ENCODE peak calls at places on chromosomes 1 and 21, in seven cellular contexts. One of them, this sample, is unnamed.

GRCh38 chr1:20633190-20634064 is at the start of gene PINK1:
- DNase-seq in ELR: peak; percentile 77
- DNase-seq in heart left ventricle: peak; percentile 84
- DNase-seq in AG10803: peak; percentile 54
- DNase-seq in T-helper 1 cell: peak; percentile 81
- DNase-seq in erythroblast: peak; percentile 92
- DNase-seq in CD8-positive, alpha-beta T cell: peak; percentile 74
- DNase-seq in this sample: peak; percentile 72

GRCh38 chr1:30183895-30184294 is 539.5 kb downstream of the MATN1 start:
- DNase-seq in ELR: no peak
- DNase-seq in heart left ventricle: no peak
- DNase-seq in AG10803: no peak
- DNase-seq in T-helper 1 cell: no peak
- DNase-seq in erythroblast: no peak
- DNase-seq in CD8-positive, alpha-beta T cell: no peak
- DNase-seq in this sample: no peak

GRCh38 chr21:18334066-18334465 is 69.5 kb downstream of the TMPRSS15 start:
- DNase-seq in ELR: no peak
- DNase-seq in heart left ventricle: no peak
- DNase-seq in AG10803: no peak
- DNase-seq in T-helper 1 cell: no peak
- DNase-seq in erythroblast: no peak
- DNase-seq in CD8-positive, alpha-beta T cell: no peak
- DNase-seq in this sample: no peak

GRCh38 chr1:32703479-32704291 is 1.1 kb upstream of the SYNC start:
- DNase-seq in ELR: peak; percentile 93
- DNase-seq in heart left ventricle: peak; percentile 44
- DNase-seq in AG10803: peak; percentile 96
- DNase-seq in T-helper 1 cell: no peak
- DNase-seq in erythroblast: no peak
- DNase-seq in CD8-positive, alpha-beta T cell: no peak
- DNase-seq in this sample: no peak

GRCh38 chr1:110463695-110464094 is 12.7 kb downstream of the PROK1 start:
- DNase-seq in ELR: peak; percentile 16
- DNase-seq in heart left ventricle: no peak
- DNase-seq in AG10803: no peak
- DNase-seq in T-helper 1 cell: no peak
- DNase-seq in erythroblast: no peak
- DNase-seq in CD8-positive, alpha-beta T cell: no peak
- DNase-seq in this sample: no peak

GRCh38 chr1:30809514-30810263 is 52.1 kb upstream of the LAPTM5 start:
- DNase-seq in ELR: peak; percentile 87
- DNase-seq in heart left ventricle: no peak
- DNase-seq in AG10803: peak; percentile 72
- DNase-seq in T-helper 1 cell: no peak
- DNase-seq in erythroblast: peak; percentile 15
- DNase-seq in CD8-positive, alpha-beta T cell: no peak
- DNase-seq in this sample: no peak

GRCh38 chr1:188269956-188270355 is 1441.2 kb downstream of the PLA2G4A start:
- DNase-seq in ELR: no peak
- DNase-seq in heart left ventricle: no peak
- DNase-seq in AG10803: no peak
- DNase-seq in T-helper 1 cell: no peak
- DNase-seq in erythroblast: no peak
- DNase-seq in CD8-positive, alpha-beta T cell: no peak
- DNase-seq in this sample: no peak

GRCh38 chr1:93613895-93614294 is 67.7 kb downstream of the BCAR3 start:
- DNase-seq in ELR: no peak
- DNase-seq in heart left ventricle: peak; percentile 43
- DNase-seq in AG10803: peak; percentile 86
- DNase-seq in T-helper 1 cell: no peak
- DNase-seq in erythroblast: no peak
- DNase-seq in CD8-positive, alpha-beta T cell: no peak
- DNase-seq in this sample: no peak

GRCh38 chr1:21294266-21295058 is 4.2 kb upstream of the ECE1 start:
- DNase-seq in ELR: peak; percentile 60
- DNase-seq in heart left ventricle: no peak
- DNase-seq in AG10803: no peak
- DNase-seq in T-helper 1 cell: peak; percentile 83
- DNase-seq in erythroblast: peak; percentile 49
- DNase-seq in CD8-positive, alpha-beta T cell: peak; percentile 71
- DNase-seq in this sample: peak; percentile 87

GRCh38 chr1:65395887-65396612 is 24.4 kb upstream of the LEPR start:
- DNase-seq in ELR: peak; percentile 90
- DNase-seq in heart left ventricle: no peak
- DNase-seq in AG10803: peak; percentile 88
- DNase-seq in T-helper 1 cell: no peak
- DNase-seq in erythroblast: no peak
- DNase-seq in CD8-positive, alpha-beta T cell: no peak
- DNase-seq in this sample: no peak

GRCh38 chr1:17259233-17259873 is 10.5 kb downstream of the PADI3 start:
- DNase-seq in ELR: peak; percentile 77
- DNase-seq in heart left ventricle: no peak
- DNase-seq in AG10803: peak; percentile 28
- DNase-seq in T-helper 1 cell: no peak
- DNase-seq in erythroblast: no peak
- DNase-seq in CD8-positive, alpha-beta T cell: no peak
- DNase-seq in this sample: no peak

GRCh38 chr21:46181953-46182547 is 2.2 kb downstream of the SPATC1L start:
- DNase-seq in ELR: no peak
- DNase-seq in heart left ventricle: no peak
- DNase-seq in AG10803: no peak
- DNase-seq in T-helper 1 cell: no peak
- DNase-seq in erythroblast: no peak
- DNase-seq in CD8-positive, alpha-beta T cell: no peak
- DNase-seq in this sample: no peak

GRCh38 chr1:201119206-201119814 is 7.1 kb upstream of the CACNA1S start:
- DNase-seq in ELR: peak; percentile 64
- DNase-seq in heart left ventricle: no peak
- DNase-seq in AG10803: peak; percentile 17
- DNase-seq in T-helper 1 cell: peak; percentile 34
- DNase-seq in erythroblast: peak; percentile 52
- DNase-seq in CD8-positive, alpha-beta T cell: peak; percentile 17
- DNase-seq in this sample: peak; percentile 44

GRCh38 chr1:231242516-231243198 is 1.6 kb downstream of the GNPAT start:
- DNase-seq in ELR: peak; percentile 34
- DNase-seq in heart left ventricle: no peak
- DNase-seq in AG10803: peak; percentile 21
- DNase-seq in T-helper 1 cell: no peak
- DNase-seq in erythroblast: peak; percentile 46
- DNase-seq in CD8-positive, alpha-beta T cell: no peak
- DNase-seq in this sample: no peak

GRCh38 chr1:211829343-211830054 is 1.1 kb downstream of the LPGAT1 start:
- DNase-seq in ELR: peak; percentile 68
- DNase-seq in heart left ventricle: peak; percentile 33
- DNase-seq in AG10803: peak; percentile 29
- DNase-seq in T-helper 1 cell: no peak
- DNase-seq in erythroblast: peak; percentile 49
- DNase-seq in CD8-positive, alpha-beta T cell: no peak
- DNase-seq in this sample: no peak

GRCh38 chr21:31557956-31558838 is 101.3 kb upstream of the SOD1 start:
- DNase-seq in ELR: peak; percentile 11
- DNase-seq in heart left ventricle: no peak
- DNase-seq in AG10803: no peak
- DNase-seq in T-helper 1 cell: peak; percentile 5
- DNase-seq in erythroblast: no peak
- DNase-seq in CD8-positive, alpha-beta T cell: peak; percentile 11
- DNase-seq in this sample: peak; percentile 15

GRCh38 chr1:212951058-212951923 is 950 bp downstream of the VASH2 start:
- DNase-seq in ELR: peak; percentile 7
- DNase-seq in heart left ventricle: no peak
- DNase-seq in AG10803: no peak
- DNase-seq in T-helper 1 cell: no peak
- DNase-seq in erythroblast: no peak
- DNase-seq in CD8-positive, alpha-beta T cell: no peak
- DNase-seq in this sample: no peak

GRCh38 chr1:29426701-29427279 is 190.5 kb downstream of the PTPRU start:
- DNase-seq in ELR: no peak
- DNase-seq in heart left ventricle: no peak
- DNase-seq in AG10803: no peak
- DNase-seq in T-helper 1 cell: no peak
- DNase-seq in erythroblast: no peak
- DNase-seq in CD8-positive, alpha-beta T cell: no peak
- DNase-seq in this sample: no peak

GRCh38 chr1:30704271-30704670 is 19.1 kb downstream of the MATN1 start:
- DNase-seq in ELR: peak; percentile 7
- DNase-seq in heart left ventricle: no peak
- DNase-seq in AG10803: peak; percentile 54
- DNase-seq in T-helper 1 cell: no peak
- DNase-seq in erythroblast: no peak
- DNase-seq in CD8-positive, alpha-beta T cell: no peak
- DNase-seq in this sample: no peak

GRCh38 chr1:175920401-175920800 is 177.0 kb upstream of the TNR start:
- DNase-seq in ELR: no peak
- DNase-seq in heart left ventricle: no peak
- DNase-seq in AG10803: no peak
- DNase-seq in T-helper 1 cell: no peak
- DNase-seq in erythroblast: no peak
- DNase-seq in CD8-positive, alpha-beta T cell: no peak
- DNase-seq in this sample: no peak

GRCh38 chr1:77406661-77407060 is 124.8 kb downstream of the AK5 start:
- DNase-seq in ELR: peak; percentile 33
- DNase-seq in heart left ventricle: no peak
- DNase-seq in AG10803: peak; percentile 44
- DNase-seq in T-helper 1 cell: no peak
- DNase-seq in erythroblast: no peak
- DNase-seq in CD8-positive, alpha-beta T cell: no peak
- DNase-seq in this sample: no peak

GRCh38 chr1:183417691-183418491 is at the start of gene NMNAT2:
- DNase-seq in ELR: peak; percentile 42
- DNase-seq in heart left ventricle: no peak
- DNase-seq in AG10803: no peak
- DNase-seq in T-helper 1 cell: no peak
- DNase-seq in erythroblast: no peak
- DNase-seq in CD8-positive, alpha-beta T cell: no peak
- DNase-seq in this sample: no peak

GRCh38 chr1:87977145-87977544 is 648.5 kb downstream of the LMO4 start:
- DNase-seq in ELR: no peak
- DNase-seq in heart left ventricle: no peak
- DNase-seq in AG10803: no peak
- DNase-seq in T-helper 1 cell: no peak
- DNase-seq in erythroblast: no peak
- DNase-seq in CD8-positive, alpha-beta T cell: no peak
- DNase-seq in this sample: no peak

GRCh38 chr21:42698730-42699129 is 45.3 kb downstream of the PDE9A start:
- DNase-seq in ELR: no peak
- DNase-seq in heart left ventricle: no peak
- DNase-seq in AG10803: no peak
- DNase-seq in T-helper 1 cell: no peak
- DNase-seq in erythroblast: no peak
- DNase-seq in CD8-positive, alpha-beta T cell: no peak
- DNase-seq in this sample: no peak

GRCh38 chr21:45836268-45836655 is 145.3 kb upstream of the COL6A1 start:
- DNase-seq in ELR: no peak
- DNase-seq in heart left ventricle: no peak
- DNase-seq in AG10803: peak; percentile 41
- DNase-seq in T-helper 1 cell: no peak
- DNase-seq in erythroblast: no peak
- DNase-seq in CD8-positive, alpha-beta T cell: no peak
- DNase-seq in this sample: no peak

GRCh38 chr1:145846191-145846590 is 761 bp downstream of the NUDT17 start:
- DNase-seq in ELR: peak; percentile 60
- DNase-seq in heart left ventricle: no peak
- DNase-seq in AG10803: peak; percentile 27
- DNase-seq in T-helper 1 cell: peak; percentile 10
- DNase-seq in erythroblast: peak; percentile 69
- DNase-seq in CD8-positive, alpha-beta T cell: no peak
- DNase-seq in this sample: peak; percentile 33

GRCh38 chr1:167450843-167451242 is 67.5 kb downstream of the CD247 start:
- DNase-seq in ELR: no peak
- DNase-seq in heart left ventricle: no peak
- DNase-seq in AG10803: no peak
- DNase-seq in T-helper 1 cell: no peak
- DNase-seq in erythroblast: no peak
- DNase-seq in CD8-positive, alpha-beta T cell: no peak
- DNase-seq in this sample: no peak

GRCh38 chr1:155325596-155325893 is 4.9 kb downstream of the RUSC1 start:
- DNase-seq in ELR: no peak
- DNase-seq in heart left ventricle: no peak
- DNase-seq in AG10803: no peak
- DNase-seq in T-helper 1 cell: no peak
- DNase-seq in erythroblast: no peak
- DNase-seq in CD8-positive, alpha-beta T cell: no peak
- DNase-seq in this sample: no peak

GRCh38 chr1:31735571-31735970 is 28.6 kb downstream of the ADGRB2 start:
- DNase-seq in ELR: no peak
- DNase-seq in heart left ventricle: no peak
- DNase-seq in AG10803: no peak
- DNase-seq in T-helper 1 cell: no peak
- DNase-seq in erythroblast: no peak
- DNase-seq in CD8-positive, alpha-beta T cell: no peak
- DNase-seq in this sample: no peak

GRCh38 chr1:154442006-154442740 is 37.0 kb downstream of the IL6R start:
- DNase-seq in ELR: peak; percentile 61
- DNase-seq in heart left ventricle: no peak
- DNase-seq in AG10803: peak; percentile 35
- DNase-seq in T-helper 1 cell: no peak
- DNase-seq in erythroblast: peak; percentile 40
- DNase-seq in CD8-positive, alpha-beta T cell: no peak
- DNase-seq in this sample: no peak

GRCh38 chr1:111369645-111370044 is 57.9 kb downstream of the OVGP1 start:
- DNase-seq in ELR: no peak
- DNase-seq in heart left ventricle: no peak
- DNase-seq in AG10803: no peak
- DNase-seq in T-helper 1 cell: no peak
- DNase-seq in erythroblast: no peak
- DNase-seq in CD8-positive, alpha-beta T cell: no peak
- DNase-seq in this sample: no peak

GRCh38 chr1:27416387-27417111 is 24.1 kb downstream of the GPR3 start:
- DNase-seq in ELR: peak; percentile 70
- DNase-seq in heart left ventricle: no peak
- DNase-seq in AG10803: peak; percentile 78
- DNase-seq in T-helper 1 cell: peak; percentile 25
- DNase-seq in erythroblast: peak; percentile 87
- DNase-seq in CD8-positive, alpha-beta T cell: no peak
- DNase-seq in this sample: peak; percentile 41

GRCh38 chr21:42381347-42381984 is 14.4 kb downstream of the TMPRSS3 start:
- DNase-seq in ELR: peak; percentile 31
- DNase-seq in heart left ventricle: no peak
- DNase-seq in AG10803: peak; percentile 31
- DNase-seq in T-helper 1 cell: no peak
- DNase-seq in erythroblast: peak; percentile 31
- DNase-seq in CD8-positive, alpha-beta T cell: no peak
- DNase-seq in this sample: peak; percentile 27

GRCh38 chr1:153260980-153261792 is 1.7 kb downstream of the LORICRIN start:
- DNase-seq in ELR: peak; percentile 2
- DNase-seq in heart left ventricle: peak; percentile 26
- DNase-seq in AG10803: peak; percentile 3
- DNase-seq in T-helper 1 cell: peak; percentile 30
- DNase-seq in erythroblast: no peak
- DNase-seq in CD8-positive, alpha-beta T cell: no peak
- DNase-seq in this sample: peak; percentile 18

GRCh38 chr1:104294259-104294658 is 544.6 kb downstream of the AMY1C start:
- DNase-seq in ELR: no peak
- DNase-seq in heart left ventricle: no peak
- DNase-seq in AG10803: no peak
- DNase-seq in T-helper 1 cell: no peak
- DNase-seq in erythroblast: no peak
- DNase-seq in CD8-positive, alpha-beta T cell: no peak
- DNase-seq in this sample: no peak